ENCODE peak calls at places on chromosomes 7 and 10, in five cellular contexts. K is neural progenitor cell, G is psoas muscle, C is heart left ventricle, J is HFF-Myc. X is an unnamed sample.
A peak's percentile ranks its signal among the peaks of the same experiment; 100 is the strongest.

GRCh38 chr10:118458957-118459641 is 117.0 kb upstream of the FAM204A start:
- DNase-seq in K (no peak), G (no peak), C (no peak), J (no peak), X (no peak)

GRCh38 chr7:75649462-75649861 is 89.3 kb downstream of the HIP1 start:
- DNase-seq in K (no peak), G (no peak), C (peak; percentile 29), J (no peak), X (no peak)

GRCh38 chr7:26910221-26910620 is 45.8 kb upstream of the SKAP2 start:
- DNase-seq in K (no peak), G (no peak), C (no peak), J (peak; percentile 3), X (no peak)

GRCh38 chr7:2530076-2530967 is 10.7 kb downstream of the LFNG start:
- DNase-seq in K (peak; percentile 11), G (peak; percentile 62), C (peak; percentile 51), J (no peak), X (no peak)

GRCh38 chr10:74548676-74549075 is 277.7 kb upstream of the KAT6B start:
- DNase-seq in K (no peak), G (no peak), C (no peak), J (no peak), X (no peak)

GRCh38 chr7:137865764-137866163 is 19.0 kb upstream of the DGKI start:
- DNase-seq in K (no peak), G (no peak), C (no peak), J (no peak), X (no peak)

GRCh38 chr10:6275022-6275997 is 72.6 kb downstream of the PFKFB3 start:
- DNase-seq in K (peak; percentile 52), G (peak; percentile 96), C (peak; percentile 92), J (peak; percentile 95), X (peak; percentile 79)

GRCh38 chr10:87973635-87974034 is 110.2 kb downstream of the PTEN start:
- DNase-seq in K (no peak), G (no peak), C (no peak), J (no peak), X (no peak)

GRCh38 chr10:3499120-3499519 is 285.9 kb downstream of the KLF6 start:
- DNase-seq in K (no peak), G (no peak), C (no peak), J (no peak), X (no peak)
- TF ChIP-seq CTCF in K (no peak), G (no peak), C (no peak), J (no peak), X (no peak)

GRCh38 chr10:119723624-119724023 is 2.2 kb upstream of the INPP5F start:
- DNase-seq in K (peak; percentile 6), G (no peak), C (no peak), J (no peak), X (no peak)

GRCh38 chr10:119723161-119723560 is 2.7 kb upstream of the INPP5F start:
- DNase-seq in K (no peak), G (no peak), C (no peak), J (no peak), X (no peak)

GRCh38 chr10:119726291-119727261 is 726 bp downstream of the INPP5F start:
- DNase-seq in K (peak; percentile 90), G (no peak), C (peak; percentile 54), J (no peak), X (no peak)

GRCh38 chr10:119724630-119725549 is 960 bp upstream of the INPP5F start:
- DNase-seq in K (no peak), G (no peak), C (no peak), J (no peak), X (no peak)

DNA sequence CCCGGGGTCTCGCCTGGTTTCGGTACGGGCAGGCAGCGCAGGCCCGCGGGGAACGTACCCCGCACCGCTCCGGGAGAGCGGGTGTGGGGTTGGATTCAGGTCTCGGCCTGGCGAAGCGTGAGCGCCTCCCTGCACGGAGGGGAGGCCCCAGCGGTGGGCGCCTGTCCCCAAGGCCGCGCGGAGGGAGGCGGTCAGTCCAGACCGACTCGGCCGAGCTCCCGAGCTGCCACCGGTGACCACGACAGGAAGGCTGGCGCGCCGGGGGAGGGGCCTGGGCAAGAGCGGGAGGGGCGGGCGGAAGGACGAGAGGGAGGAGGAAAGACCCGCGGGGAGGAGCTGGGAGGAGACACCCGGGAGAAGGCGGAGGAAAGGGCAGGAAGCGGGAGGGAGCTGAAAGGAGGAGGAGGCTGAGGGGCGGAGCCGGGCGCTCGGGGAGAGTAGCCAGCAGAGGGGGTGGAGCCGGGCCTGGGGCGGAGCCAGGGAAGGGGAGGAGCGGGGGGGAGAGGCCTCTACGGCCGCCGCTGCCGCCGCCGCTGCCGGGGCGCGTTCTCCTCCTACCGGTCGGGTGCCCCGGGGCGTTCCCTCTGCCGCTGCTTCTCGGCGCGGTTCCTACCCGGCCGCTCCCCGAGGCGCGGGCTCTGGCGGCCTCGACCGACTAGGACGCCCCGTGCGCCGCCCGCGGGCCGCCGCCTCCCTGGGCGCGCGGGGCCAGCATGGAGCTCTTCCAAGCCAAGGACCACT is at the start of gene INPP5F:
- DNase-seq in K (peak; percentile 99), G (peak; percentile 100), C (peak; percentile 99), J (peak; percentile 91), X (peak; percentile 96)
- TF ChIP-seq CTCF in K (peak; percentile 18), G (peak; percentile 36), C (peak; percentile 26), J (no peak), X (peak; percentile 15)

DNA sequence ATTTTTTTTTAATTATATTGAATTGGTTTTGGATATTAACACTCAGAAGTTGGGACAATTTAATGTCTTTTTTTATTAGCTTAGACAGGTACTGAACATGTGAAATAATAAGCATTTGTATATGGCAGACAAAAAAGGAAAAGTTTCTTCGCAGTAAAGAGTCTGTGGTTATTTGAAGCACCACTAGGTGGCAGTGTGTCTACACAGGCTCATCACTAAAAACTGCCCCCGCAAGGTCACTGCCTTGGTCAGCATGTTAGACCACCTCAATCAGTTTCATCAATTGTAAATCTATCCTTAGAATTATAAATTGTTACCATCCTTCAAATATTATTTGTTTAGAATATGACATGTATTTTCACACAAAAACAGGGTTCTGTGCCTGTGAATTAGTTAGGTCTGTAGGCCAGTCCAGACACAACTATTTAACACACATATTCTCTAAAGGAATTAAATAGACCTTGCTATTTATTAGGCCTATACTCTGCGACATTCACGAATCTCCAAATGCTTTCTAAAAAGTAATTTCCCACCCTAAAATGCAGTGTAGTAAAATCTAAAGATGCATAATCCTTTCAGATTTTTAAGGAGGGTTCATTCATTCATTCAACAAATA is 17.0 kb downstream of the PNLIPRP3 start:
- DNase-seq in K (peak; percentile 70), G (no peak), C (no peak), J (peak; percentile 11), X (peak; percentile 4)
- TF ChIP-seq CTCF in K (peak; percentile 93), G (peak; percentile 56), C (peak; percentile 60), J (peak; percentile 82), X (peak; percentile 84)

GRCh38 chr10:70761031-70761601 is 24.1 kb downstream of the TBATA start:
- DNase-seq in K (peak; percentile 45), G (no peak), C (no peak), J (no peak), X (no peak)
- TF ChIP-seq CTCF in K (peak; percentile 22), G (no peak), C (no peak), J (peak; percentile 8), X (peak; percentile 2)

DNA sequence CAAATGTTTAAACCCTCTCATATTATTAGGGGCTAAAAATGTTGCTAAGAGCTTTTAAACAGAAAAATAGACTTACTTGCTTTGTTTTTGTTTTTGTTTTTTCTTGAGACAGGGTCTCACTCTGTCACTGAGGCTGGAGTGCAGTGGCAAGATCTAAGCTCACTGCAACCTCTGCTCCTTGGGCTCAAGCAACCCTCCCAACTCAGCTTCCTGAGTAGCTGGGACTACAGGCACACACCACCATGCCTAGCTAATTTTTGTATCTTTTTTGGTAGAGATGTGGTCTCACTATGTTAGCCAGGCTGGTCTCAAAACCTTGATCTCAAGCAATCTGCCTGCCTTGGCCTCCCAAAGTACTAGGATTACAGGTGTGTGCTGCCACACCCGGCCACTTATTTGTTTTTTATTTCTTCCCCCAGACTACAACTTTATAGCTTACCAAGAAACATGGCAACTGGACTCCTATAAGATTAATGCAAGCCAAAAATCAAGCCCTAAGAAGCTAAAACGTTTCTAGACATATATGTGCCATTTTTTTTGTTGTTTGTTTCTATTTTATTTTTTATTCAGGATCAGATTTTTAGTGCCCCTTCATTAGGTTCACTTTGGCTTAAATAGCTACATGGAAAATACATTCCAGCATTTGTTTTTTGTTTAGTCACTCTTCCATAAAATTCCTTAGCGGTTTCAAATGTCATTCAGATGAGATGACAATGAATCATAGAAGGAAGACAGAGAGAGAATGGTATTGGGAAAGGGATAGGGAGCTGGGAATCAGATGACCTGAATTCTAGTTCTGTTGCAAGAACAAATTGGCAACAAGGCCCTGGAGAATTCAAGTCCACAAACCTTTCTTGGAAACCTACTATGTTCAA is 163.4 kb upstream of the MKLN1 start:
- DNase-seq in K (no peak), G (no peak), C (no peak), J (peak; percentile 69), X (peak; percentile 55)
- TF ChIP-seq CTCF in K (no peak), G (no peak), C (no peak), J (no peak), X (no peak)

GRCh38 chr10:12547301-12547771 is 198.0 kb downstream of the CAMK1D start:
- DNase-seq in K (no peak), G (peak; percentile 32), C (no peak), J (no peak), X (no peak)

GRCh38 chr10:12543589-12543988 is 194.2 kb downstream of the CAMK1D start:
- DNase-seq in K (peak; percentile 33), G (no peak), C (no peak), J (no peak), X (no peak)

GRCh38 chr10:12550994-12551393 is 201.6 kb downstream of the CAMK1D start:
- DNase-seq in K (no peak), G (peak; percentile 22), C (no peak), J (no peak), X (no peak)

DNA sequence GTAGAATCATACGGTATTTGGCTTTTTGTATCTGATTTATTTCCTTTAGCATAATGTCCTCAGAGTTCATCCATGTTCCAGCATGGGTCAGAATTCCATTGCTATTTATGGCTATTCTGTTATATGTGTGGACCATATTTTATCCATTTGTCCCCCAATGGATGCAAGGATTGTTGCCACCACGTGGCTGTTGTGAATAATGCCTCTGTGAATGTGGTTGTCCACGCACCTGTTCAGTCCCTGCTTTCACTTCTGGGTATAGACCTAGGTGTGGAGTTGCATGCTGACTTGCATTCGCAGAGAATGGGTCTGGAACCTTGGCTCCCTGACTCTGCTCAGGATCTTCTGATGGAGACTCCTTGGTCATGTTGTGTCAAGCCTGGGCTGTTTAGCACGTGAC is 199.9 kb downstream of the CAMK1D start:
- DNase-seq in K (no peak), G (no peak), C (no peak), J (no peak), X (no peak)
- TF ChIP-seq CTCF in K (no peak), G (no peak), C (no peak), J (no peak), X (no peak)

DNA sequence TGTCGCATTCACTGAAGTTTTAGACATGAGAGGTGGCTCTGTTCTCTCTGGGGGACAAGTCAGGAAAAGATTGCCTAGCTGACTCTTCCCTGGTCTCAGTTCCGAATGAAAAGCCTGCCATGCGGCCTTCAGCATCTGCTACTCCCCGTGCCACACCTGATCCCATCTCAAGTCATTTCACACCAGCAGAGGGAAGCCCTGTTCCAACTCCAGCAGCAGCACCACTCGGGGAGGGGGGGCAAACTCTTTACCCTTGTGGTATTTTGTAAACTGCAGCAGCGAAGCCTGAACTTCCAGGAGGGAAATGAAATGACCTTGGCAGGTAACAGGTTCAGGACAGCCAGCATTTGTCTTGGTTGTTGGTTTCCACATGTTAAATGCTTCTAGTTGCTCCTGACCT is 13.8 kb downstream of the LRRC4 start:
- DNase-seq in K (no peak), G (no peak), C (no peak), J (no peak), X (no peak)
- TF ChIP-seq CTCF in K (no peak), G (no peak), C (no peak), J (no peak), X (no peak)